ENCODE peak calls at places on chromosomes 4 and X, in ten cellular contexts. X is effector memory CD8-positive, alpha-beta T cell; H is ecto neural progenitor cell; R is stimulated activated CD8-positive, alpha-beta memory T cell treated with anti-CD3 and anti-CD28 coated beads, Interleukin-2, amount 100 ng/mL, for 1 hour; M is M059J; B is tibial nerve; A is D341Med; O is HFF-Myc; C is HTR-8/SVneo; L is upper lobe of left lung. U is an unnamed sample.

GRCh38 chr4:8580321-8581093 is at the start of gene GPR78:
- DNase-seq in A (no peak), C (peak), R (no peak), M (no peak), B (no peak), O (no peak), X (no peak), L (no peak), H (peak), U (peak)

GRCh38 chr4:37430718-37431416 is 186.3 kb downstream of the NWD2 start:
- DNase-seq in M (no peak), R (no peak), X (no peak), H (no peak), A (no peak), L (no peak), C (no peak), B (no peak), O (no peak), U (no peak)

GRCh38 chrX:153487590-153488071 is 7.1 kb upstream of the BGN start:
- DNase-seq in M (no peak), H (no peak), L (no peak), R (no peak), A (no peak), O (no peak), B (no peak), C (no peak), X (no peak), U (no peak)

GRCh38 chr4:112214397-112215264 is 17.0 kb upstream of the AP1AR start:
- DNase-seq in B (no peak), A (peak), X (no peak), H (no peak), R (no peak), O (peak), L (no peak), M (peak), C (peak), U (peak)

GRCh38 chrX:37361596-37361995 is 12.4 kb downstream of the PRRG1 start:
- DNase-seq in H (no peak), C (no peak), R (no peak), O (no peak), X (no peak), B (no peak), M (peak), A (no peak), L (no peak), U (no peak)

GRCh38 chr4:116016201-116016600 is 902.8 kb upstream of the NDST4 start:
- DNase-seq in H (no peak), L (no peak), R (no peak), O (no peak), C (no peak), A (no peak), M (peak), B (no peak), X (no peak), U (peak)

GRCh38 chr4:3827616-3828492 is 61.7 kb downstream of the ADRA2C start:
- DNase-seq in B (peak), R (no peak), H (no peak), C (no peak), O (no peak), L (peak), X (no peak), M (peak), A (peak), U (peak)

GRCh38 chrX:47662144-47662657 is 3.2 kb upstream of the UXT start:
- DNase-seq in C (peak), M (peak), H (no peak), X (no peak), R (no peak), B (no peak), O (peak), L (no peak), A (no peak), U (peak)

GRCh38 chrX:129139837-129140679 is 383.2 kb downstream of the SMARCA1 start:
- DNase-seq in L (no peak), O (no peak), M (no peak), B (no peak), X (no peak), A (peak), H (no peak), C (no peak), R (no peak), U (no peak)

GRCh38 chrX:68332156-68332823 is 101.0 kb downstream of the OPHN1 start:
- DNase-seq in X (no peak), B (peak), L (no peak), C (no peak), R (no peak), A (no peak), M (no peak), H (no peak), O (no peak), U (peak)

GRCh38 chrX:43998374-43998773 is 25.2 kb upstream of the NDP start:
- DNase-seq in C (no peak), B (no peak), R (no peak), L (no peak), O (no peak), X (no peak), H (no peak), M (no peak), A (no peak), U (no peak)

GRCh38 chr4:12852338-12853307 is 631.5 kb downstream of the RAB28 start:
- DNase-seq in C (peak), L (no peak), X (no peak), H (no peak), B (peak), A (peak), M (peak), O (peak), R (no peak), U (peak)

GRCh38 chr4:184286346-184286745 is 68.7 kb upstream of the ENPP6 start:
- DNase-seq in A (no peak), O (no peak), L (no peak), B (peak), H (no peak), M (no peak), R (no peak), X (no peak), C (no peak), U (peak)

GRCh38 chr4:103996637-103997036 is 276.9 kb upstream of the TACR3 start:
- DNase-seq in X (no peak), O (no peak), M (peak), C (peak), H (peak), B (no peak), L (peak), R (no peak), A (peak), U (peak)

GRCh38 chr4:94519019-94519418 is 67.3 kb downstream of the PDLIM5 start:
- DNase-seq in B (no peak), O (no peak), H (no peak), X (no peak), L (no peak), A (no peak), C (no peak), R (no peak), M (no peak), U (no peak)

GRCh38 chrX:115324194-115324593 is 34.7 kb downstream of the LUZP4 start:
- DNase-seq in C (no peak), O (no peak), M (peak), R (no peak), B (peak), H (no peak), L (peak), A (no peak), X (no peak), U (no peak)

GRCh38 chr4:85318415-85318814 is 156.5 kb upstream of the ARHGAP24 start:
- DNase-seq in O (no peak), M (peak), X (no peak), H (no peak), A (no peak), C (no peak), B (no peak), L (no peak), R (no peak), U (no peak)

GRCh38 chrX:139831689-139832456 is 101.0 kb downstream of the ATP11C start:
- DNase-seq in R (no peak), O (peak), L (no peak), B (peak), C (peak), H (no peak), M (peak), X (no peak), A (no peak), U (peak)

GRCh38 chrX:54446084-54446483 is 5.9 kb downstream of the TSR2 start:
- DNase-seq in M (no peak), B (no peak), X (no peak), R (no peak), A (no peak), H (no peak), O (no peak), L (no peak), C (no peak), U (no peak)

GRCh38 chrX:41781500-41781899 is 57.5 kb downstream of the GPR82 start:
- DNase-seq in L (no peak), B (no peak), C (peak), A (peak), X (no peak), H (no peak), R (no peak), M (peak), O (no peak), U (peak)

GRCh38 chrX:9781941-9782340 is 4.3 kb upstream of the SHROOM2 start:
- DNase-seq in H (no peak), B (no peak), M (peak), L (no peak), R (no peak), A (no peak), O (no peak), X (no peak), C (no peak), U (no peak)

GRCh38 chrX:49725401-49725800 is 29.6 kb upstream of the PAGE1 start:
- DNase-seq in X (no peak), R (no peak), B (no peak), H (no peak), L (no peak), O (no peak), C (no peak), M (no peak), A (no peak), U (no peak)

GRCh38 chrX:131818297-131818936 is 204.7 kb upstream of the STK26 start:
- DNase-seq in H (no peak), B (no peak), L (no peak), X (no peak), M (no peak), R (no peak), C (no peak), O (no peak), A (no peak), U (no peak)

GRCh38 chrX:118973389-118974087 is 880 bp upstream of the LONRF3 start:
- DNase-seq in X (no peak), B (no peak), O (no peak), A (no peak), M (peak), R (no peak), L (peak), H (no peak), C (no peak), U (no peak)

GRCh38 chr4:120760047-120760446 is 162.5 kb downstream of the PRDM5 start:
- DNase-seq in H (no peak), X (no peak), M (no peak), R (no peak), A (no peak), B (no peak), L (no peak), C (no peak), O (no peak), U (no peak)

GRCh38 chr4:71222661-71223060 is 116.2 kb upstream of the SLC4A4 start:
- DNase-seq in A (no peak), X (no peak), R (no peak), O (no peak), H (no peak), C (no peak), M (no peak), B (no peak), L (no peak), U (no peak)

GRCh38 chr4:45971108-45971507 is 152.7 kb downstream of the GABRG1 start:
- DNase-seq in H (no peak), L (no peak), B (no peak), O (no peak), A (no peak), C (no peak), R (no peak), M (no peak), X (no peak), U (no peak)

GRCh38 chr4:176744091-176744490 is 48.6 kb downstream of the VEGFC start:
- DNase-seq in A (no peak), R (no peak), C (no peak), M (no peak), X (no peak), B (no peak), L (no peak), O (no peak), H (no peak), U (no peak)

GRCh38 chr4:153603258-153603657 is 80.8 kb upstream of the TLR2 start:
- DNase-seq in C (no peak), R (no peak), B (no peak), A (no peak), L (no peak), M (no peak), O (no peak), X (no peak), H (no peak), U (no peak)

GRCh38 chr4:183201331-183201730 is 102.3 kb downstream of the WWC2 start:
- DNase-seq in L (no peak), X (no peak), C (no peak), R (no peak), B (no peak), H (no peak), O (no peak), M (peak), A (no peak), U (peak)